ENCODE peak calls at places on chromosomes 1 and 21, in four cellular contexts. R, F, I and B are unnamed samples.

GRCh38 chr1:169368406-169368769 is 393 bp downstream of the BLZF1 start:
- DNase-seq in R (peak; percentile 34), F (no peak), I (peak; percentile 5), B (peak; percentile 8)

GRCh38 chr21:26964379-26964778 is 2.5 kb downstream of the ADAMTS5 start:
- DNase-seq in R (no peak), F (peak; percentile 72), I (no peak), B (no peak)

GRCh38 chr1:6588128-6588892 is 8.5 kb downstream of the ZBTB48 start:
- DNase-seq in R (no peak), F (no peak), I (no peak), B (peak; percentile 62)

GRCh38 chr1:239357867-239358266 is 28.5 kb upstream of the CHRM3 start:
- DNase-seq in R (no peak), F (no peak), I (no peak), B (no peak)

GRCh38 chr1:51916587-51917405 is 38.3 kb upstream of the NRDC start:
- DNase-seq in R (no peak), F (no peak), I (no peak), B (no peak)

GRCh38 chr1:209692745-209693504 is 11.7 kb upstream of the HSD11B1 start:
- DNase-seq in R (peak; percentile 87), F (peak; percentile 77), I (peak; percentile 79), B (peak; percentile 79)

GRCh38 chr1:97739596-97740103 is 181.2 kb downstream of the DPYD start:
- DNase-seq in R (no peak), F (no peak), I (no peak), B (no peak)

GRCh38 chr1:9746651-9747050 is 77.1 kb downstream of the CLSTN1 start:
- DNase-seq in R (no peak), F (no peak), I (no peak), B (no peak)

GRCh38 chr21:46048926-46049889 is 48.7 kb upstream of the COL6A2 start:
- DNase-seq in R (no peak), F (peak; percentile 91), I (no peak), B (no peak)

GRCh38 chr1:110336300-110337039 is 2.7 kb upstream of the RBM15 start:
- DNase-seq in R (peak; percentile 32), F (no peak), I (no peak), B (peak; percentile 69)

GRCh38 chr1:185929759-185930158 is 195.6 kb downstream of the HMCN1 start:
- DNase-seq in R (no peak), F (no peak), I (no peak), B (no peak)

GRCh38 chr1:186079084-186079684 is 295.9 kb downstream of the TPR start:
- DNase-seq in R (no peak), F (no peak), I (no peak), B (no peak)

GRCh38 chr1:115527746-115528145 is 114.0 kb upstream of the VANGL1 start:
- DNase-seq in R (no peak), F (no peak), I (no peak), B (no peak)

GRCh38 chr1:243587823-243588560 is 262.1 kb downstream of the AKT3 start:
- DNase-seq in R (no peak), F (no peak), I (no peak), B (no peak)

GRCh38 chr1:34265396-34265795 is 88.7 kb downstream of the C1orf94 start:
- DNase-seq in R (no peak), F (no peak), I (no peak), B (no peak)

GRCh38 chr1:8239306-8240023 is 78.4 kb upstream of the SLC45A1 start:
- DNase-seq in R (peak; percentile 39), F (no peak), I (no peak), B (peak; percentile 30)

GRCh38 chr1:63323866-63324778 is 1.8 kb downstream of the FOXD3 start:
- DNase-seq in R (no peak), F (no peak), I (peak; percentile 4), B (no peak)

GRCh38 chr1:68470388-68470970 is 20.7 kb upstream of the RPE65 start:
- DNase-seq in R (peak; percentile 24), F (no peak), I (no peak), B (peak; percentile 8)

GRCh38 chr1:205312866-205313680 is 8.5 kb downstream of the NUAK2 start:
- DNase-seq in R (no peak), F (no peak), I (no peak), B (no peak)

GRCh38 chr1:76425843-76426145 is 351.2 kb downstream of the ST6GALNAC3 start:
- DNase-seq in R (no peak), F (no peak), I (no peak), B (no peak)

GRCh38 chr1:216705686-216706085 is 17.5 kb downstream of the ESRRG start:
- DNase-seq in R (no peak), F (no peak), I (no peak), B (no peak)

GRCh38 chr1:6141601-6142000 is 38.5 kb downstream of the CHD5 start:
- DNase-seq in R (no peak), F (no peak), I (no peak), B (no peak)

GRCh38 chr21:31596055-31596454 is 63.4 kb upstream of the SOD1 start:
- DNase-seq in R (no peak), F (no peak), I (no peak), B (no peak)

GRCh38 chr21:33752260-33752659 is 110.0 kb downstream of the ITSN1 start:
- DNase-seq in R (no peak), F (no peak), I (no peak), B (no peak)

GRCh38 chr1:172940170-172940855 is 110.4 kb downstream of the TNFSF18 start:
- DNase-seq in R (peak; percentile 1), F (no peak), I (no peak), B (no peak)

GRCh38 chr1:236480758-236481436 is 42.9 kb upstream of the LGALS8 start:
- DNase-seq in R (peak; percentile 17), F (no peak), I (no peak), B (no peak)

GRCh38 chr1:77652179-77652745 is 30.2 kb downstream of the ZZZ3 start:
- DNase-seq in R (no peak), F (no peak), I (no peak), B (no peak)
- TF ChIP-seq CTCF in R (no peak), F (no peak), I (no peak), B (no peak)

DNA sequence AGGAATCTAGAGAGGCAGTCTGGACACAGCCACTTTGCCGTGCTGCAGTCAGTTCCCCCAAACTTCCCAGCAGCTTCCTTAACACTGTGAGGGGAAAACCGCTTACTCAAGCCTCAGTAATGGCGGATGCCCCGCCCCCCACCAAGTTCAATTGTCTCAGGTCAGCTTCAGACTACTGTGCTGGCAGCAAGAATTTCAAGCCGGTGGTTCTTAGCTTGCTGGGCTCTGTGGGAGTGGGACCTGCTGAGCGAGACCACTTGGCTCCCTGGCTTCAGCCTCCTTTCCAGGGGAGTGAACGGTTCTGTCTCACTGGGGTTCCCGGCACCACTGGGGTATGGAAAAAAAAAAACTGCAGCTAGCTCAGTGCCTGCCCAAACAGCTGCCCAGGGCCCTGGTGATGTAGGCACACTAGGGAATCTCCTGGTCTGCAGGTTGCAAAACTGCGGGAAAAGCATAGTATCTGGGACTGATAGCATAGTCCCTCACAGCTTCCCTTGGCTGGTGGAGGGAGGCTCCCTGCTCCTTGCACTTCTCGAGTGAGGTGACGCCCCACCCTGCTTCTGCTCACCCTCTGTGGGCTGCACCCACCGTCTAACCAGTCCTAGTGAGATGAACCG is 23.7 kb upstream of the HFM1 start:
- DNase-seq in R (peak; percentile 4), F (no peak), I (peak; percentile 8), B (no peak)
- TF ChIP-seq CTCF in R (no peak), F (no peak), I (no peak), B (no peak)

GRCh38 chr1:109080441-109081082 is 4.8 kb upstream of the TAF13 start:
- DNase-seq in R (no peak), F (no peak), I (no peak), B (no peak)

GRCh38 chr1:109079240-109079622 is 3.4 kb upstream of the TAF13 start:
- DNase-seq in R (no peak), F (no peak), I (no peak), B (no peak)

GRCh38 chr1:109083495-109083894 is 7.1 kb upstream of the TMEM167B start:
- DNase-seq in R (no peak), F (no peak), I (no peak), B (no peak)

GRCh38 chr1:109084563-109085517 is 5.7 kb upstream of the TMEM167B start:
- DNase-seq in R (no peak), F (no peak), I (no peak), B (no peak)

DNA sequence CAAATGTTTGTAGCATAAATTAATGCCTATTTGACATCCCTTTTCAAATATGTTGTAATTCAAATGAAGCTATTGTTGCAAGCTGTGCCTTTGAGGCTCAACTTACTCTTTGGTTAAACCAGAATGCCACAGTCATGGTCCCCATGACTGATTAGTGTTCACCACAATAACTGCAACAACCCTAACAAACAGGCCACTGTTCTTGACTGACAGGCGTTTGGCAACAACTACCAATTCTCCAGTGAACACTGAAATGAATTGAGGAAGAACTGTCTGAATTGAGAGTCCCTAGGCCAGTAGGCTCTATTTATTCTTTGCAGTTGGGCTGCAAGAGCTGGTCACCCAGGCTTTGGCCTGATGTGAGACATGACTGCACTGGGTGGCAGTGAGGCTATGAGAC is 6.6 kb upstream of the TMEM167B start:
- DNase-seq in R (no peak), F (no peak), I (peak; percentile 22), B (no peak)
- TF ChIP-seq CTCF in R (no peak), F (no peak), I (no peak), B (no peak)

DNA sequence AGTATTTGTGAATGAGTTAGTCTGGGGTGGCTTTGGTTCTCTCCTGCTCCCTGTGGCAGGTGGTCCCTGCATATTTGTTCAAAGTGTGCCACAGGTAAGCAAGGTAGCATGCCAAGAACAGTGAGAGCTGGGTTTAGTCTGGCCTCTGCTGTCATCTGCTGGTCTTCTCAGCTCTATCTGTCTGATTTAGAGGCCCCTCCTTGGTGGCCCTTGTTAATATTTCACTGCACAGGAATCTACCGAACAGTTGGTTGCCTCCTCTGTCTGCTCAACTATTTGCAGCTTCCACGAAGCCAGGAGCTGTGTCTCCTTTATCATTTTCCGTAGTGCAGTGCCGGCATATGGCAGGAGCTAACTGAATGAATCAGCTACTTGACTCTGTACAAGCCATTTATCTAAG is 9.7 kb downstream of the DNM3 start:
- DNase-seq in R (no peak), F (no peak), I (no peak), B (no peak)
- TF ChIP-seq CTCF in R (no peak), F (no peak), I (no peak), B (no peak)

DNA sequence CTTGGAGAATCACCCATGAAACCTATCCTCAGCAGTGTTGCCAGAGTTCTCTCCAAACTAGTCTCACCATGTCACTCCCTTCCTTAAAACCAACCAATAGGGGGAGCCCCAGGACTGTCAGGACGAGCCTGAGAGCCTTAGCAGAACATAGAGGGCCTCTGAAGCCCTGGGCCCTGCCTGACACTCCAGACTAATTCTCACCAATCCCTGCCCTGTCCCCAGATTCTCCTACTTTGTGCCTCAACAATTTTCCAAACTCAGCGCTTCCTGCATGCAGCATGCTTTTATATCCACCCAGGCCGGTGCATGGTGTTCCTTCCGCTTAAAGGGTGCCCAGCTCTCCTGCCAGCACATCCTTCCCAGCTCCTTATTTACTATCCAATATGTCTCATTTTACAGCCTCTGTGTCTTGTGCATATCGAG is 42.7 kb downstream of the HSD3B1 start:
- DNase-seq in R (peak; percentile 88), F (no peak), I (peak; percentile 48), B (peak; percentile 69)
- TF ChIP-seq CTCF in R (peak; percentile 69), F (peak; percentile 25), I (peak; percentile 69), B (peak; percentile 52)